ENCODE peak calls at places on chromosomes 11 and 22, in four cellular contexts. P is fibroblast of the aortic adventitia, C is tibial nerve, F is colonic mucosa. Y is an unnamed sample.

GRCh38 chr11:68694404-68695297 is 10.3 kb downstream of the GAL start:
- DNase-seq in P (no peak), C (no peak), F (no peak), Y (no peak)

GRCh38 chr11:66050581-66051231 is 1.5 kb upstream of the SF3B2 start:
- DNase-seq in P (no peak), C (no peak), F (no peak), Y (no peak)

GRCh38 chr22:30036656-30037055 is 43.6 kb upstream of the HORMAD2 start:
- DNase-seq in P (no peak), C (no peak), F (no peak), Y (no peak)

GRCh38 chr22:25874327-25874726 is 132.3 kb downstream of the MYO18B start:
- DNase-seq in P (no peak), C (no peak), F (no peak), Y (no peak)

GRCh38 chr11:105181521-105181920 is 42.0 kb upstream of the CARD18 start:
- DNase-seq in P (peak; percentile 50), C (no peak), F (no peak), Y (no peak)

GRCh38 chr11:126318642-126319373 is 14.9 kb downstream of the DCPS start:
- DNase-seq in P (peak; percentile 95), C (no peak), F (no peak), Y (no peak)

GRCh38 chr11:124804884-124805283 is 4.7 kb upstream of the MSANTD2 start:
- DNase-seq in P (no peak), C (no peak), F (no peak), Y (no peak)

GRCh38 chr11:46249103-46249942 is 28.1 kb upstream of the CREB3L1 start:
- DNase-seq in P (peak; percentile 59), C (no peak), F (no peak), Y (no peak)

GRCh38 chr11:61985863-61986262 is 18.4 kb upstream of the FTH1 start:
- DNase-seq in P (no peak), C (no peak), F (no peak), Y (no peak)

GRCh38 chr22:47221840-47222615 is 459.6 kb downstream of the TBC1D22A start:
- DNase-seq in P (no peak), C (no peak), F (no peak), Y (no peak)

GRCh38 chr11:128550261-128550821 is 37.0 kb downstream of the ETS1 start:
- DNase-seq in P (no peak), C (no peak), F (no peak), Y (no peak)

GRCh38 chr11:64837887-64838351 is 6.5 kb downstream of the CDC42BPG start:
- DNase-seq in P (no peak), C (no peak), F (no peak), Y (no peak)

GRCh38 chr11:64834723-64835615 is 9.5 kb downstream of the CDC42BPG start:
- DNase-seq in P (no peak), C (no peak), F (no peak), Y (no peak)

GRCh38 chr11:64834031-64834722 is 10.3 kb downstream of the CDC42BPG start:
- DNase-seq in P (no peak), C (no peak), F (no peak), Y (no peak)

GRCh38 chr11:64836448-64837072 is 7.9 kb downstream of the CDC42BPG start:
- DNase-seq in P (no peak), C (no peak), F (no peak), Y (no peak)

GRCh38 chr11:64835616-64836447 is 8.6 kb downstream of the CDC42BPG start:
- DNase-seq in P (no peak), C (no peak), F (no peak), Y (no peak)
- TF ChIP-seq CTCF in P (no peak), C (no peak), F (no peak), Y (no peak)

GRCh38 chr11:76807206-76807875 is 24.2 kb downstream of the TSKU start:
- DNase-seq in P (peak; percentile 85), C (peak; percentile 92), F (peak; percentile 90), Y (no peak)
- H3K4me3 ChIP-seq in P (no peak overlapping the region), C (peak overlapping the region; percentile 3), F (no peak overlapping the region), Y (no peak overlapping the region)

GRCh38 chr22:22879675-22880029 is 8.0 kb upstream of the IGLL5 start:
- DNase-seq in P (no peak), C (no peak), F (no peak), Y (no peak)
- TF ChIP-seq CTCF in P (no peak), C (no peak), F (no peak), Y (no peak)

GRCh38 chr11:11117730-11118129 is 235.3 kb downstream of the CSNK2A3 start:
- DNase-seq in P (no peak), C (no peak), F (no peak), Y (no peak)

GRCh38 chr11:11115475-11115874 is 237.6 kb downstream of the CSNK2A3 start:
- DNase-seq in P (no peak), C (no peak), F (no peak), Y (no peak)

DNA sequence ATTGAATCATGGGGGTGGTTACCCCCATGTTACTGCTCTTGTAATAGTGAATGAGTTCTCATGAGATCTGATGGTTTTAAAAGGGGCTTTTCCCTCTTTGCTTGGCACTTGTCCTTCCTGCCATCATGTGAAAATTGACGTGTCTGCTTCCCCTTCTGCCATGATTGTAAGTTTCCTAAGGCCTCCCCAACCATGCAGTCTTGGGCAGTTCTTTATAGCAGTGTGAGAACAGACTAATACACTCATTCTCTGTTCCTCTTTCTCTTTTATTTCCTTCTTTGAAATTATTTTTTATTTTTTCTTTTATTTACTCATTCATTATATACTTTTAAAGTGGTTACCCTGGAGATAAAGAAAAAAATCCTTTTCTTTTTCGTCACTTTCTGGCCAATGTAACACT is 239.4 kb downstream of the CSNK2A3 start:
- DNase-seq in P (no peak), C (no peak), F (no peak), Y (peak; percentile 8)
- H3K4me3 ChIP-seq in P (no peak overlapping the region), C (no peak overlapping the region), F (no peak overlapping the region), Y (no peak overlapping the region)

GRCh38 chr11:2816941-2817421 is 68.6 kb downstream of the CDKN1C start:
- DNase-seq in P (peak; percentile 91), C (no peak), F (no peak), Y (no peak)

GRCh38 chr11:2819316-2819715 is 66.3 kb downstream of the CDKN1C start:
- DNase-seq in P (no peak), C (no peak), F (no peak), Y (no peak)

GRCh38 chr11:2818503-2818902 is 67.1 kb downstream of the CDKN1C start:
- DNase-seq in P (no peak), C (no peak), F (no peak), Y (no peak)

GRCh38 chr11:2817431-2817830 is 68.1 kb downstream of the CDKN1C start:
- DNase-seq in P (no peak), C (no peak), F (no peak), Y (no peak)

GRCh38 chr11:2818021-2818420 is 67.6 kb downstream of the CDKN1C start:
- DNase-seq in P (no peak), C (no peak), F (no peak), Y (no peak)
- TF ChIP-seq CTCF in P (no peak), C (no peak), F (no peak), Y (no peak)

GRCh38 chr11:74169736-74170458 is 905 bp downstream of the C2CD3 start:
- DNase-seq in P (no peak), C (no peak), F (peak; percentile 20), Y (no peak)

GRCh38 chr11:74170694-74171629 is at the start of the genes C2CD3 and PPME1:
- DNase-seq in P (peak; percentile 99), C (peak; percentile 92), F (peak; percentile 98), Y (peak; percentile 99)

GRCh38 chr11:74171630-74172465 is 759 bp downstream of the PPME1 start:
- DNase-seq in P (peak; percentile 11), C (no peak), F (peak; percentile 24), Y (no peak)

GRCh38 chr11:74162688-74163467 is 7.9 kb downstream of the C2CD3 start:
- DNase-seq in P (no peak), C (no peak), F (no peak), Y (peak; percentile 27)

GRCh38 chr11:74168838-74169237 is 2.0 kb downstream of the C2CD3 start:
- DNase-seq in P (no peak), C (no peak), F (no peak), Y (no peak)
- H3K4me3 ChIP-seq in P (no peak overlapping the region), C (no peak overlapping the region), F (no peak overlapping the region), Y (no peak overlapping the region)